ENCODE peak calls at places on chromosomes 4 and X, in six cellular contexts. T is neural progenitor cell; I is kidney; L is CD8-positive, alpha-beta memory T cell; A is left ventricle myocardium inferior; V is GM23338. E is an unnamed sample.
A peak's percentile ranks its signal among the peaks of the same experiment; 100 is the strongest.

GRCh38 chr4:25113915-25114904 is 46.0 kb downstream of the SEPSECS start:
- DNase-seq in T (no peak), I (no peak), L (no peak), A (no peak), V (no peak), E (no peak)

GRCh38 chr4:3879681-3880594 is 113.8 kb downstream of the ADRA2C start:
- DNase-seq in T (no peak), I (no peak), L (peak; percentile 19), A (no peak), V (peak; percentile 57), E (no peak)

GRCh38 chrX:129755779-129756650 is 17.2 kb downstream of the XPNPEP2 start:
- DNase-seq in T (peak; percentile 36), I (peak; percentile 22), L (no peak), A (no peak), V (peak; percentile 55), E (no peak)

GRCh38 chr4:145061325-145061920 is 36.6 kb downstream of the ANAPC10 start:
- DNase-seq in T (peak; percentile 24), I (peak; percentile 16), L (no peak), A (no peak), V (peak; percentile 61), E (no peak)

GRCh38 chr4:78331965-78332364 is 219.6 kb upstream of the ANXA3 start:
- DNase-seq in T (no peak), I (no peak), L (no peak), A (no peak), V (peak; percentile 39), E (no peak)

GRCh38 chrX:70087857-70088256 is 25.6 kb downstream of the OTUD6A start:
- DNase-seq in T (no peak), I (no peak), L (no peak), A (no peak), V (no peak), E (no peak)

GRCh38 chr4:8719421-8719820 is 126.9 kb downstream of the CPZ start:
- DNase-seq in T (no peak), I (peak; percentile 16), L (no peak), A (no peak), V (no peak), E (no peak)

GRCh38 chr4:150828159-150828558 is 186.9 kb downstream of the LRBA start:
- DNase-seq in T (no peak), I (no peak), L (peak; percentile 49), A (no peak), V (no peak), E (peak; percentile 19)

GRCh38 chr4:89715611-89716010 is 121.3 kb downstream of the SNCA start:
- DNase-seq in T (no peak), I (no peak), L (no peak), A (no peak), V (no peak), E (no peak)

GRCh38 chr4:41428205-41428940 is 109.6 kb upstream of the LIMCH1 start:
- DNase-seq in T (no peak), I (no peak), L (no peak), A (no peak), V (no peak), E (no peak)

GRCh38 chr4:26321326-26322276 is 787 bp downstream of the RBPJ start:
- DNase-seq in T (peak; percentile 81), I (peak; percentile 83), L (peak; percentile 14), A (peak; percentile 25), V (peak; percentile 71), E (peak; percentile 66)

GRCh38 chrX:153671589-153672530 is 1.8 kb downstream of the PNCK start:
- DNase-seq in T (no peak), I (no peak), L (no peak), A (no peak), V (no peak), E (peak; percentile 46)

GRCh38 chr4:41120297-41121217 is 93.8 kb downstream of the APBB2 start:
- DNase-seq in T (no peak), I (peak; percentile 79), L (no peak), A (peak; percentile 39), V (no peak), E (no peak)

GRCh38 chr4:182862166-182862875 is 54.9 kb downstream of the DCTD start:
- DNase-seq in T (peak; percentile 21), I (no peak), L (no peak), A (no peak), V (peak; percentile 54), E (no peak)

GRCh38 chrX:8845060-8845459 is 43.9 kb upstream of the FAM9A start:
- DNase-seq in T (no peak), I (no peak), L (no peak), A (no peak), V (peak; percentile 50), E (no peak)

GRCh38 chr4:76758996-76759395 is 138.9 kb downstream of the SOWAHB start:
- DNase-seq in T (no peak), I (no peak), L (no peak), A (no peak), V (no peak), E (no peak)

GRCh38 chr4:76756416-76756815 is 141.5 kb downstream of the SOWAHB start:
- DNase-seq in T (no peak), I (no peak), L (no peak), A (no peak), V (no peak), E (no peak)

GRCh38 chr4:76760214-76760613 is 137.7 kb downstream of the SOWAHB start:
- DNase-seq in T (no peak), I (no peak), L (no peak), A (no peak), V (no peak), E (no peak)

GRCh38 chr4:76757418-76757910 is 140.5 kb downstream of the SOWAHB start:
- DNase-seq in T (no peak), I (no peak), L (no peak), A (no peak), V (no peak), E (no peak)

GRCh38 chr4:76758290-76758882 is 139.6 kb downstream of the SOWAHB start:
- DNase-seq in T (peak; percentile 51), I (no peak), L (no peak), A (no peak), V (peak; percentile 69), E (no peak)
- H3K4me1 ChIP-seq in T (no peaks in the 10 kb centered on the region), I (peaks cover 8% of the 10 kb centered on the region), L (no peaks in the 10 kb centered on the region), A (peaks cover 18% of the 10 kb centered on the region), V (no peaks in the 10 kb centered on the region), E (no peaks in the 10 kb centered on the region)

GRCh38 chr4:56909083-56909981 is 1.6 kb downstream of the REST start:
- DNase-seq in T (peak; percentile 82), I (peak; percentile 90), L (peak; percentile 36), A (peak; percentile 51), V (peak; percentile 81), E (peak; percentile 57)

GRCh38 chr4:56908206-56909082 is 744 bp downstream of the REST start:
- DNase-seq in T (peak; percentile 95), I (peak; percentile 91), L (peak; percentile 61), A (peak; percentile 60), V (peak; percentile 85), E (peak; percentile 85)

GRCh38 chr4:56907009-56907408 is 691 bp upstream of the REST start:
- DNase-seq in T (peak; percentile 32), I (no peak), L (no peak), A (no peak), V (peak; percentile 48), E (peak; percentile 55)

GRCh38 chr4:56907489-56908205 is at the start of gene REST:
- DNase-seq in T (peak; percentile 96), I (peak; percentile 93), L (peak; percentile 80), A (peak; percentile 74), V (peak; percentile 97), E (peak; percentile 90)

DNA sequence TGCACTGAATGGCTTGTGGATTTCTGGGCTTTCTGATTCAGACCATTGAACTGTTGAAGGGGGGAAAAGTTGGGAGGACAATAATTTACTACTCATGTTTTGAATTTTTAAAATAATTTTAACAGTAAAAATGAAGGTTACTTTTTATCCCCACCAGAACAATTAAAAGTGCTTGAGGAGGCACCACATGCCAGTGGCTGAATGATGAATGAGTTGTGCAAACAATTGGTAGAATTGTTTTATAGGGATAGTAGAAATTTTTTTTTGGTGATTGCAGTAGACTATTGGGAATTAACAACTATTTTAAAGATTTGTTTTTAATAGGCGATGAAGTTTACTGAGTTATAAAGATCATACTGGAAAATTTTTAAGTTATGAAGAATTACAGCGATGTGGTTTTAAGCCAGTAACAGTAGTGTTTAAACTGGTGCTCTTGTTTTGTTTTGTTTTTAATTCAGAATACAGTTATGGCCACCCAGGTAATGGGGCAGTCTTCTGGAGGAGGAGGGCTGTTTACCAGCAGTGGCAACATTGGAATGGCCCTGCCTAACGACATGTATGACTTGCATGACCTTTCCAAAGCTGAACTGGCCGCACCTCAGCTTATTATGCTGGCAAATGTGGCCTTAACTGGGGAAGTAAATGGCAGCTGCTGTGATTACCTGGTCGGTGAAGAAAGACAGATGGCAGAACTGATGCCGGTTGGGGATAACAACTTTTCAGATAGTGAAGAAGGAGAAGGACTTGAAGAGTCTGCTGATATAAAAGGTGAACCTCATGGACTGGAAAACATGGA is 2.7 kb downstream of the REST start:
- DNase-seq in T (peak; percentile 13), I (no peak), L (no peak), A (no peak), V (no peak), E (peak; percentile 26)
- H3K4me1 ChIP-seq in T (peaks cover 33% of the 10 kb centered on the region), I (peaks cover 2% of the 10 kb centered on the region), L (peaks cover 65% of the 10 kb centered on the region), A (peaks cover 82% of the 10 kb centered on the region), V (peaks cover 35% of the 10 kb centered on the region), E (peaks cover 15% of the 10 kb centered on the region)

GRCh38 chr4:15653864-15654391 is 1.2 kb downstream of the FBXL5 start:
- DNase-seq in T (peak; percentile 16), I (peak; percentile 27), L (no peak), A (no peak), V (peak; percentile 50), E (no peak)
- H3K4me1 ChIP-seq in T (peaks cover 23% of the 10 kb centered on the region), I (peaks cover 12% of the 10 kb centered on the region), L (peaks cover 57% of the 10 kb centered on the region), A (peaks cover 67% of the 10 kb centered on the region), V (peaks cover 18% of the 10 kb centered on the region), E (peaks cover 30% of the 10 kb centered on the region)

GRCh38 chr4:109590841-109591357 is 30.9 kb downstream of the MCUB start:
- DNase-seq in T (no peak), I (no peak), L (no peak), A (no peak), V (no peak), E (no peak)
- H3K4me1 ChIP-seq in T (no peaks in the 10 kb centered on the region), I (no peaks in the 10 kb centered on the region), L (peaks cover 40% of the 10 kb centered on the region), A (peaks cover 21% of the 10 kb centered on the region), V (peaks cover 10% of the 10 kb centered on the region), E (no peaks in the 10 kb centered on the region)